ENCODE peak calls at places on chromosomes 2 and 18, in four cellular contexts. G is thyroid gland, K is heart left ventricle, X is GM06990. E is an unnamed sample.

GRCh38 chr2:67259581-67260347 is 137.4 kb upstream of the ETAA1 start:
- DNase-seq in X (no peak), K (peak; percentile 61), G (no peak), E (peak; percentile 19)

GRCh38 chr18:48833701-48834394 is 116.9 kb downstream of the SMAD7 start:
- DNase-seq in G (no peak), K (peak; percentile 28), X (peak; percentile 35), E (no peak)

GRCh38 chr18:10140461-10140911 is 226.7 kb downstream of the VAPA start:
- DNase-seq in X (no peak), K (no peak), G (no peak), E (no peak)

GRCh38 chr2:157830696-157831570 is 45.2 kb downstream of the ACVR1 start:
- DNase-seq in G (peak; percentile 66), X (no peak), K (no peak), E (peak; percentile 8)

GRCh38 chr2:198326431-198326830 is 522.0 kb downstream of the PLCL1 start:
- DNase-seq in X (no peak), K (no peak), G (no peak), E (no peak)

GRCh38 chr2:71963295-71963694 is 184.4 kb downstream of the CYP26B1 start:
- DNase-seq in X (no peak), K (no peak), G (no peak), E (no peak)

GRCh38 chr2:100192825-100193224 is 50.4 kb upstream of the AFF3 start:
- DNase-seq in K (no peak), X (no peak), G (no peak), E (no peak)

GRCh38 chr18:75799449-75800330 is 372.2 kb upstream of the SMIM21 start:
- DNase-seq in G (peak; percentile 23), X (no peak), K (no peak), E (no peak)

GRCh38 chr18:51137051-51137729 is 60.3 kb downstream of the MEX3C start:
- DNase-seq in G (no peak), K (no peak), X (no peak), E (no peak)

GRCh38 chr2:143399679-143400078 is 270.5 kb downstream of the ARHGAP15 start:
- DNase-seq in K (no peak), G (no peak), X (no peak), E (no peak)

GRCh38 chr2:185436787-185437372 is 301.7 kb upstream of the FSIP2 start:
- DNase-seq in G (no peak), K (no peak), X (no peak), E (no peak)

GRCh38 chr18:44039826-44040225 is 640.9 kb upstream of the SETBP1 start:
- DNase-seq in G (no peak), K (no peak), X (no peak), E (no peak)

GRCh38 chr2:96267159-96267971 is 1.3 kb downstream of the CIAO1 start:
- DNase-seq in G (peak; percentile 21), K (no peak), X (no peak), E (peak; percentile 55)

GRCh38 chr18:7608174-7608550 is 41.0 kb downstream of the PTPRM start:
- DNase-seq in K (no peak), G (no peak), X (no peak), E (no peak)

GRCh38 chr2:71048096-71048495 is 20.4 kb upstream of the NAGK start:
- DNase-seq in G (no peak), K (no peak), X (no peak), E (no peak)

GRCh38 chr2:64283641-64284371 is 139.6 kb upstream of the PELI1 start:
- DNase-seq in K (no peak), X (no peak), G (no peak), E (no peak)

GRCh38 chr2:18900691-18901113 is 311.3 kb upstream of the NT5C1B start:
- DNase-seq in G (no peak), X (no peak), K (no peak), E (no peak)

GRCh38 chr2:109470121-109470921 is 143.4 kb downstream of the SEPTIN10 start:
- DNase-seq in K (no peak), X (peak; percentile 46), G (peak; percentile 71), E (peak; percentile 66)

GRCh38 chr2:205947621-205948495 is 138.1 kb downstream of the INO80D start:
- DNase-seq in X (no peak), K (no peak), G (peak; percentile 62), E (no peak)

GRCh38 chr2:212078103-212078502 is 460.5 kb downstream of the ERBB4 start:
- DNase-seq in X (peak; percentile 7), G (no peak), K (no peak), E (no peak)

GRCh38 chr2:8662239-8662879 is 19.5 kb upstream of the ID2 start:
- DNase-seq in G (no peak), X (no peak), K (no peak), E (no peak)

GRCh38 chr18:3383381-3383915 is 66.5 kb upstream of the TGIF1 start:
- DNase-seq in G (no peak), X (no peak), K (no peak), E (no peak)

GRCh38 chr2:176830362-176830761 is 382.2 kb upstream of the HNRNPA3 start:
- DNase-seq in K (no peak), X (no peak), G (no peak), E (no peak)

GRCh38 chr2:121297217-121297830 is 12.3 kb upstream of the TFCP2L1 start:
- DNase-seq in G (peak; percentile 55), X (no peak), K (no peak), E (no peak)

GRCh38 chr2:134189009-134189717 is 64.7 kb upstream of the MGAT5 start:
- DNase-seq in X (no peak), G (no peak), K (no peak), E (no peak)

GRCh38 chr2:223100061-223100511 is 48.1 kb downstream of the KCNE4 start:
- DNase-seq in G (peak; percentile 64), K (peak; percentile 80), X (no peak), E (peak; percentile 55)

GRCh38 chr2:231357931-231358330 is 37.6 kb upstream of the B3GNT7 start:
- DNase-seq in K (no peak), G (no peak), X (no peak), E (no peak)

GRCh38 chr18:49915352-49915751 is 102.0 kb upstream of the ACAA2 start:
- DNase-seq in G (no peak), K (no peak), X (no peak), E (no peak)

GRCh38 chr18:49910019-49910418 is 96.7 kb upstream of the ACAA2 start:
- DNase-seq in K (no peak), X (no peak), G (no peak), E (no peak)

GRCh38 chr18:49913221-49913620 is 99.9 kb upstream of the ACAA2 start:
- DNase-seq in K (no peak), X (no peak), G (no peak), E (no peak)

GRCh38 chr18:49910986-49911385 is 97.7 kb upstream of the ACAA2 start:
- DNase-seq in K (no peak), G (no peak), X (no peak), E (no peak)

GRCh38 chr18:49911414-49911813 is 98.1 kb upstream of the ACAA2 start:
- DNase-seq in X (no peak), G (no peak), K (no peak), E (no peak)
- H3K4me3 ChIP-seq in X (no peak overlapping the region), G (no peak overlapping the region), K (no peak overlapping the region), E (no peak overlapping the region)

DNA sequence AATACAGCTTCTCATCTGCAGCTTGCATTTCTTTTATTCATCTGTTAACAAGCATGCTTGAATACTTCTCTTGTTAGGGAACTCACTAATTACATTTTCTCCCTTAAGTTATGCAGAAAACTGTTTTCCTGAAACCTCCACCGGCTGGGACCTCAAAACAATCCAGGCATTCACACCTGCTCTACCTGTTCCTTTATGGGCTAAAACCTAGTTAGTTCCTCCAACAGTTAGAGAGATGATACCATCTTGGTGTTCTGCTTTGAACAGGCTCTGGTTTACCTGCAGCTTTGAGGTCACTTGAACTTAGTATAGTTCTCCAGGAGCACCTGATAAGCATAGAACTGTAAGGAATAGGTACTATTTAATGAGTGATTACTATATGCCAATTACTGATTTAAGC is 6.1 kb downstream of the PLEK start:
- DNase-seq in G (no peak), K (no peak), X (no peak), E (no peak)
- H3K4me3 ChIP-seq in G (no peak overlapping the region), K (no peak overlapping the region), X (peak overlapping the region; percentile 24), E (no peak overlapping the region)

GRCh38 chr2:119521437-119521825 is 2.9 kb downstream of the SCTR start:
- DNase-seq in G (no peak), K (no peak), X (no peak), E (no peak)

GRCh38 chr2:119525574-119525973 is 1.3 kb upstream of the SCTR start:
- DNase-seq in X (no peak), G (no peak), K (no peak), E (no peak)

GRCh38 chr2:119523383-119523958 is 812 bp downstream of the SCTR start:
- DNase-seq in G (no peak), K (no peak), X (no peak), E (no peak)

GRCh38 chr2:119522561-119523110 is 1.6 kb downstream of the SCTR start:
- DNase-seq in K (no peak), X (no peak), G (peak; percentile 3), E (no peak)

GRCh38 chr2:119523959-119524694 is at the start of gene SCTR:
- DNase-seq in K (no peak), X (no peak), G (peak; percentile 10), E (no peak)
- H3K4me3 ChIP-seq in K (peak within 1 kb of the TSS; percentile 11), X (no peak within 1 kb of the TSS), G (no peak within 1 kb of the TSS), E (no peak within 1 kb of the TSS)

GRCh38 chr2:48279347-48279746 is 250.6 kb upstream of the STON1 start:
- DNase-seq in G (no peak), K (no peak), X (no peak), E (no peak)
- H3K4me3 ChIP-seq in G (no peak overlapping the region), K (no peak overlapping the region), X (no peak overlapping the region), E (no peak overlapping the region)

GRCh38 chr2:164849506-164849905 is 7.9 kb upstream of the COBLL1 start:
- DNase-seq in K (no peak), G (no peak), X (no peak), E (no peak)

GRCh38 chr2:164847291-164847690 is 5.7 kb upstream of the COBLL1 start:
- DNase-seq in X (no peak), K (no peak), G (no peak), E (no peak)

GRCh38 chr2:164850235-164850634 is 8.6 kb upstream of the COBLL1 start:
- DNase-seq in G (no peak), X (no peak), K (no peak), E (no peak)

GRCh38 chr2:164847966-164848365 is 6.3 kb upstream of the COBLL1 start:
- DNase-seq in X (no peak), G (peak; percentile 9), K (no peak), E (no peak)

DNA sequence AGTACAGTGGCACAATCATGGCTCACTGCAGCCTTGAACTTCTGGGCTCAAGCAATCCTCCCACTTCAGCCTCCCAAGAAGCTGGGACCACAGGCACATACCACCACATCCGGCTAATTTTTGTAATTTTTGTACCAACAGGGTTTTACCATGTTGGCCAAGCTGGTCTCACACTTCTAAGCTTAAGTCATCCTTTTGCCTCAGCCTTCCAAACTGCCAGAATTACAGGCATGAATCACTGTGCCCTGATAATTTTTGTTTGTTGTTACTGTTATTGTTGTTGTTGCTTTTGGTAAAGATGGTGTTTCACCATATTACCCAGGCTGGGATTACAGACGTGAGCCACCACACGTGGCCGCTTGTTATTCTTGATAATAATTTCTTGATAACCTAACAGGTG is 10.5 kb upstream of the COBLL1 start:
- DNase-seq in X (no peak), K (no peak), G (no peak), E (no peak)
- H3K4me3 ChIP-seq in X (no peak overlapping the region), K (no peak overlapping the region), G (no peak overlapping the region), E (no peak overlapping the region)

GRCh38 chr2:54454922-54455583 is 1.1 kb upstream of the SPTBN1 start:
- DNase-seq in X (peak; percentile 16), G (peak; percentile 67), K (no peak), E (no peak)
- H3K4me3 ChIP-seq in X (no peak overlapping the region), G (peak overlapping the region; percentile 86), K (peak overlapping the region; percentile 79), E (no peak overlapping the region)

E was measured in mucosa of descending colon.